ENCODE peak calls at places on chromosomes 6 and 20, in nine cellular contexts. One of them, this sample, is unnamed.

GRCh38 chr6:155832596-155832995 is 377.0 kb upstream of the NOX3 start:
- DNase-seq in lung: no peak
- DNase-seq in CD8-positive, alpha-beta T cell: no peak
- DNase-seq in stomach: no peak
- DNase-seq in A673: peak; percentile 33
- DNase-seq in IMR-90: peak; percentile 90
- DNase-seq in PC-9: no peak
- DNase-seq in cardiac muscle cell: peak; percentile 62
- DNase-seq in brain microvascular endothelial cell: peak; percentile 82
- DNase-seq in this sample: no peak

GRCh38 chr20:62332421-62332820 is 29.6 kb downstream of the ADRM1 start:
- DNase-seq in stomach: no peak
- DNase-seq in IMR-90: no peak
- DNase-seq in CD8-positive, alpha-beta T cell: no peak
- DNase-seq in PC-9: no peak
- DNase-seq in brain microvascular endothelial cell: no peak
- DNase-seq in lung: no peak
- DNase-seq in cardiac muscle cell: no peak
- DNase-seq in A673: no peak
- DNase-seq in this sample: peak; percentile 13

GRCh38 chr6:111596784-111597183 is 8.9 kb downstream of the TRAF3IP2 start:
- DNase-seq in IMR-90: no peak
- DNase-seq in cardiac muscle cell: no peak
- DNase-seq in brain microvascular endothelial cell: no peak
- DNase-seq in CD8-positive, alpha-beta T cell: no peak
- DNase-seq in A673: no peak
- DNase-seq in PC-9: no peak
- DNase-seq in stomach: no peak
- DNase-seq in lung: no peak
- DNase-seq in this sample: no peak

GRCh38 chr6:30861257-30862048 is 22.9 kb upstream of the DDR1 start:
- DNase-seq in cardiac muscle cell: no peak
- DNase-seq in CD8-positive, alpha-beta T cell: no peak
- DNase-seq in PC-9: no peak
- DNase-seq in stomach: no peak
- DNase-seq in lung: no peak
- DNase-seq in IMR-90: no peak
- DNase-seq in A673: no peak
- DNase-seq in brain microvascular endothelial cell: no peak
- DNase-seq in this sample: no peak

GRCh38 chr6:39484276-39484675 is 161.8 kb upstream of the KCNK16 start:
- DNase-seq in CD8-positive, alpha-beta T cell: no peak
- DNase-seq in PC-9: no peak
- DNase-seq in lung: no peak
- DNase-seq in IMR-90: no peak
- DNase-seq in stomach: no peak
- DNase-seq in brain microvascular endothelial cell: no peak
- DNase-seq in A673: no peak
- DNase-seq in cardiac muscle cell: no peak
- DNase-seq in this sample: no peak

GRCh38 chr6:56891754-56892153 is 63.2 kb upstream of the BEND6 start:
- DNase-seq in IMR-90: peak; percentile 52
- DNase-seq in cardiac muscle cell: no peak
- DNase-seq in A673: peak; percentile 29
- DNase-seq in lung: no peak
- DNase-seq in brain microvascular endothelial cell: no peak
- DNase-seq in stomach: no peak
- DNase-seq in CD8-positive, alpha-beta T cell: no peak
- DNase-seq in PC-9: no peak
- DNase-seq in this sample: no peak

GRCh38 chr6:42254505-42254904 is 36.8 kb upstream of the MRPS10 start:
- DNase-seq in lung: no peak
- DNase-seq in PC-9: no peak
- DNase-seq in brain microvascular endothelial cell: no peak
- DNase-seq in IMR-90: no peak
- DNase-seq in stomach: no peak
- DNase-seq in A673: no peak
- DNase-seq in cardiac muscle cell: no peak
- DNase-seq in CD8-positive, alpha-beta T cell: no peak
- DNase-seq in this sample: no peak

GRCh38 chr6:157021267-157022021 is 244.3 kb downstream of the ARID1B start:
- DNase-seq in stomach: peak; percentile 90
- DNase-seq in cardiac muscle cell: peak; percentile 90
- DNase-seq in A673: peak; percentile 95
- DNase-seq in CD8-positive, alpha-beta T cell: peak; percentile 92
- DNase-seq in brain microvascular endothelial cell: peak; percentile 85
- DNase-seq in IMR-90: peak; percentile 81
- DNase-seq in lung: peak; percentile 90
- DNase-seq in PC-9: peak; percentile 85
- DNase-seq in this sample: peak; percentile 94

GRCh38 chr20:56513807-56514150 is 10.8 kb upstream of the FAM209A start:
- DNase-seq in IMR-90: no peak
- DNase-seq in stomach: no peak
- DNase-seq in lung: no peak
- DNase-seq in PC-9: no peak
- DNase-seq in CD8-positive, alpha-beta T cell: no peak
- DNase-seq in brain microvascular endothelial cell: no peak
- DNase-seq in cardiac muscle cell: no peak
- DNase-seq in A673: no peak
- DNase-seq in this sample: no peak

GRCh38 chr20:56516631-56517030 is 7.9 kb upstream of the FAM209A start:
- DNase-seq in A673: no peak
- DNase-seq in PC-9: no peak
- DNase-seq in cardiac muscle cell: no peak
- DNase-seq in IMR-90: no peak
- DNase-seq in lung: no peak
- DNase-seq in CD8-positive, alpha-beta T cell: no peak
- DNase-seq in brain microvascular endothelial cell: no peak
- DNase-seq in stomach: no peak
- DNase-seq in this sample: no peak

GRCh38 chr20:56517211-56517610 is 7.3 kb upstream of the FAM209A start:
- DNase-seq in A673: no peak
- DNase-seq in lung: no peak
- DNase-seq in brain microvascular endothelial cell: no peak
- DNase-seq in CD8-positive, alpha-beta T cell: no peak
- DNase-seq in PC-9: no peak
- DNase-seq in stomach: no peak
- DNase-seq in IMR-90: no peak
- DNase-seq in cardiac muscle cell: no peak
- DNase-seq in this sample: no peak

GRCh38 chr20:56517641-56518040 is 6.9 kb upstream of the FAM209A start:
- DNase-seq in brain microvascular endothelial cell: no peak
- DNase-seq in CD8-positive, alpha-beta T cell: no peak
- DNase-seq in IMR-90: no peak
- DNase-seq in stomach: no peak
- DNase-seq in A673: no peak
- DNase-seq in PC-9: no peak
- DNase-seq in lung: no peak
- DNase-seq in cardiac muscle cell: no peak
- DNase-seq in this sample: no peak

DNA sequence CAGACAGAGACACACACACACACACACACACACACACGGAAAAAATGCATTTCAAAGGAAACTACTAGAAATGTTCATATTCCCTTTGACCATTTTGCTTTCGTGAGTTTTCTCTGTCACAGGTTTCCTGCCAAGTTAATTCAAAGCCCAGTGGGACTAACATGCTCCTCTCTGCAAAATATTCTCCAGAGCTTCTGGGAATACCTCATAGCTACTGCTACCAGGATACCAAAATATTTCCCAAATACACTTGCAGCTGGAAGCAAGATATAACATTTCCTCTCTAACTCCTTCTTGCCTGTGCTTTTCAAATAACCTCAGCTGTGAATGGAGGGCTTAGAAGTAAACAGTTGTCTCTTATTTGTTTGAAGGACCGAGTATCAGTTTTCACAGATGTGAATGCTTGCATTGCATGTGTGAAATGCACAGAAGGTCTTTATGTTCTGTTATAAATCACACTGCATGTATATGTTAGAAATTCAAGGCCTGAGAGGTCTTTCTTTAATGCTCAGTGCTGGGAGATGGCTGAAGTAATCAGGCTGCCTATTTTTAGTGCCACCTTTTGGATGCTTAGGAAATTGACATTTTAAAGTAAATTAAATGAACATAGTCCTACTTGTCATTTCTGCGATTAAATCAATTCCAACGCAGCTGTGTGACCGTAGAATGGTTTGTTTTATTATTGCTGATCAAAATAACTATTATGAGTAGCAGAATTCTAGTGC is 8.7 kb upstream of the FAM209A start:
- DNase-seq in stomach: no peak
- DNase-seq in brain microvascular endothelial cell: no peak
- DNase-seq in IMR-90: peak; percentile 29
- DNase-seq in cardiac muscle cell: peak; percentile 42
- DNase-seq in A673: peak; percentile 4
- DNase-seq in CD8-positive, alpha-beta T cell: no peak
- DNase-seq in lung: no peak
- DNase-seq in PC-9: no peak
- DNase-seq in this sample: no peak
- TF ChIP-seq CTCF in stomach: peak; percentile 8
- TF ChIP-seq CTCF in brain microvascular endothelial cell: peak; percentile 43
- TF ChIP-seq CTCF in IMR-90: peak; percentile 36
- TF ChIP-seq CTCF in cardiac muscle cell: peak; percentile 42
- TF ChIP-seq CTCF in A673: peak; percentile 44
- TF ChIP-seq CTCF in CD8-positive, alpha-beta T cell: peak; percentile 31
- TF ChIP-seq CTCF in lung: no peak
- TF ChIP-seq CTCF in PC-9: no peak
- TF ChIP-seq CTCF in this sample: no peak

DNA sequence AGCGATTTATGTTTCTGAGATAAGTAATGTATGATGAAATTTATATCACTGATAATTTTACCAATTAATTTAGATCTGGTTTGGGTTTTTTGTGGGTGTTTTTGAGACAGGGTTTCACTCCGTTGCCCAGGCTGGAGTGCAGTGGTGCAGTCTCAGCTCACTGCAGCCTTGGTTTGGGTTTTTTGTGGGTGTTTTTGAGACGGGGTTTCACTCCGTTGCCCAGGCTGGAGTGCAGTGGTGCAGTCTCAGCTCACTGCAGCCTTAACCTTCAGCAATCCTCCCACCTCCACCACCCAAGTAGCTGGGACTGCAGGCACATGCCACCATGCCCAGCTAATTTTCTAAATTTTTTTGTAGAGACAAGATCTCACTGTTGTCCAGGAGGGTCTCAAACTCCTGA is 13.0 kb downstream of the MRS2 start:
- DNase-seq in lung: no peak
- DNase-seq in PC-9: no peak
- DNase-seq in stomach: no peak
- DNase-seq in IMR-90: no peak
- DNase-seq in CD8-positive, alpha-beta T cell: no peak
- DNase-seq in cardiac muscle cell: no peak
- DNase-seq in A673: no peak
- DNase-seq in brain microvascular endothelial cell: no peak
- DNase-seq in this sample: no peak
- H3K36me3 ChIP-seq in lung: peaks cover 19% of the 10 kb centered on the region
- H3K36me3 ChIP-seq in PC-9: peaks cover 30% of the 10 kb centered on the region
- H3K36me3 ChIP-seq in stomach: peaks cover 95% of the 10 kb centered on the region
- H3K36me3 ChIP-seq in IMR-90: peaks cover 37% of the 10 kb centered on the region
- H3K36me3 ChIP-seq in CD8-positive, alpha-beta T cell: peaks cover 50% of the 10 kb centered on the region
- H3K36me3 ChIP-seq in cardiac muscle cell: peaks cover 80% of the 10 kb centered on the region
- H3K36me3 ChIP-seq in A673: peaks cover 93% of the 10 kb centered on the region
- H3K36me3 ChIP-seq in brain microvascular endothelial cell: peaks cover 44% of the 10 kb centered on the region
- H3K36me3 ChIP-seq in this sample: peaks cover 7% of the 10 kb centered on the region

GRCh38 chr20:46712056-46712636 is 2.7 kb downstream of the SLC2A10 start:
- DNase-seq in brain microvascular endothelial cell: no peak
- DNase-seq in IMR-90: no peak
- DNase-seq in A673: no peak
- DNase-seq in PC-9: no peak
- DNase-seq in cardiac muscle cell: no peak
- DNase-seq in lung: no peak
- DNase-seq in stomach: no peak
- DNase-seq in CD8-positive, alpha-beta T cell: no peak
- DNase-seq in this sample: no peak

GRCh38 chr20:46708172-46708860 is 1.1 kb upstream of the SLC2A10 start:
- DNase-seq in CD8-positive, alpha-beta T cell: no peak
- DNase-seq in brain microvascular endothelial cell: no peak
- DNase-seq in PC-9: no peak
- DNase-seq in cardiac muscle cell: no peak
- DNase-seq in IMR-90: no peak
- DNase-seq in stomach: peak; percentile 65
- DNase-seq in lung: no peak
- DNase-seq in A673: no peak
- DNase-seq in this sample: no peak

GRCh38 chr20:46709459-46710148 is at the start of gene SLC2A10:
- DNase-seq in A673: no peak
- DNase-seq in IMR-90: peak; percentile 61
- DNase-seq in PC-9: peak; percentile 66
- DNase-seq in cardiac muscle cell: peak; percentile 75
- DNase-seq in brain microvascular endothelial cell: peak; percentile 41
- DNase-seq in stomach: peak; percentile 73
- DNase-seq in CD8-positive, alpha-beta T cell: no peak
- DNase-seq in lung: peak; percentile 46
- DNase-seq in this sample: peak; percentile 74

GRCh38 chr20:46709055-46709458 is 392 bp upstream of the SLC2A10 start:
- DNase-seq in CD8-positive, alpha-beta T cell: no peak
- DNase-seq in IMR-90: no peak
- DNase-seq in lung: no peak
- DNase-seq in cardiac muscle cell: no peak
- DNase-seq in brain microvascular endothelial cell: no peak
- DNase-seq in stomach: peak; percentile 51
- DNase-seq in A673: no peak
- DNase-seq in PC-9: no peak
- DNase-seq in this sample: no peak

GRCh38 chr20:46710149-46710913 is 882 bp downstream of the SLC2A10 start:
- DNase-seq in CD8-positive, alpha-beta T cell: no peak
- DNase-seq in A673: no peak
- DNase-seq in lung: no peak
- DNase-seq in cardiac muscle cell: no peak
- DNase-seq in brain microvascular endothelial cell: no peak
- DNase-seq in stomach: no peak
- DNase-seq in IMR-90: no peak
- DNase-seq in PC-9: no peak
- DNase-seq in this sample: no peak
- H3K4me3 ChIP-seq in CD8-positive, alpha-beta T cell: peak overlapping the region; percentile 50
- H3K4me3 ChIP-seq in A673: peak overlapping the region; percentile 43
- H3K4me3 ChIP-seq in lung: peak overlapping the region; percentile 64
- H3K4me3 ChIP-seq in cardiac muscle cell: peak overlapping the region; percentile 39
- H3K4me3 ChIP-seq in brain microvascular endothelial cell: peak overlapping the region; percentile 74
- H3K4me3 ChIP-seq in stomach: peak overlapping the region; percentile 68
- H3K4me3 ChIP-seq in IMR-90: peak overlapping the region; percentile 55
- H3K4me3 ChIP-seq in PC-9: peak overlapping the region; percentile 77
- H3K4me3 ChIP-seq in this sample: peak overlapping the region; percentile 70

DNA sequence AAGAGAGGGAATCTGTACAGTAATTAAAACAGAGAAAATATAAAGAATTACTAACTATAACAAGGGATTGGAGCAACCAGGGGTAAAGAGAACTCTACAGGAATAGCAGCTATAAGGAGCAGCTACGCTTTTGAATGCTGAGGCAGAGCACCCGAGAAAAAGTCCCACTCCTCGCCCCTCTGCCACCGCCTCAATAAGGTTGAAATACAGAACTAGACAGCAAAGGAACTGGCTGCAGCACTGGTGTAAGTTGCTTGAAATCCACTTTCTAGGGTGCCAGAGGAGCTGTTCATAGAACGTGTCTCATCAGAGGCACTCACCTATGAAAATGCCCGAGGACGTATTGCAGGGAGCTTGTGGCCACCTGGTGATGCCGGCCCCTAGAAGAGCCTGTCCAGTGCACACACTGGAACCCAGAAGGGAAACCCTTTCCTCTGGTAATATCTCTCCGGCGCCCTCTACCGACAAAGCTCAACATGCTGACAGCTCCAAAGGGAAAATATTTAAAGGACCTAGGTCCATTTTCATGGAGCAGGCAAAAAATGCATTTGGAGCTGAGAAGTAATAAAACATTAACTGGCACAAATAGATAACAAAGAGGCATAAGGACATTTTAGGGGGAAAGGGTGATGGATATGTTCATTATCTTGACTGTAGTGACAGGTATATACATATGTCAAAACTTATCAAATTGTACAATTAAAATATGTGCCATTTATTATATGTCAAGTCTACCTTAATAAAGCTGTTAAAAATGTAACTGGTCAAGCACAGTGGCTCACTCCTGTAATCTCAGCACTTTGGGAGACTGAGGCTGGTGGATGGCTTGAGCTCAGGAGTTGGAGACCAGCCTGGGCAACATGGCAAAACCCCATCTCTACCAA is 137.4 kb upstream of the HDAC2 start:
- DNase-seq in A673: peak; percentile 72
- DNase-seq in cardiac muscle cell: peak; percentile 76
- DNase-seq in CD8-positive, alpha-beta T cell: no peak
- DNase-seq in stomach: peak; percentile 69
- DNase-seq in brain microvascular endothelial cell: peak; percentile 78
- DNase-seq in lung: peak; percentile 70
- DNase-seq in IMR-90: peak; percentile 68
- DNase-seq in PC-9: peak; percentile 66
- DNase-seq in this sample: peak; percentile 66
- TF ChIP-seq CTCF in A673: peak; percentile 84
- TF ChIP-seq CTCF in cardiac muscle cell: peak; percentile 82
- TF ChIP-seq CTCF in CD8-positive, alpha-beta T cell: no peak
- TF ChIP-seq CTCF in stomach: peak; percentile 34
- TF ChIP-seq CTCF in brain microvascular endothelial cell: peak; percentile 91
- TF ChIP-seq CTCF in lung: no peak
- TF ChIP-seq CTCF in IMR-90: peak; percentile 86
- TF ChIP-seq CTCF in PC-9: peak; percentile 87
- TF ChIP-seq CTCF in this sample: peak; percentile 42